ENCODE peak calls at places on chromosome 13, in five cellular contexts. One of them, this sample, is unnamed. For H3K36me3, the result is how much of the 10 kb centered on the place peaks cover.

GRCh38 chr13:47351798-47352197 is 454.9 kb upstream of the HTR2A start:
- DNase-seq in psoas muscle: no peak
- DNase-seq in PC-3: no peak
- DNase-seq in breast epithelium: no peak
- DNase-seq in WERI-Rb-1: no peak
- DNase-seq in this sample: no peak

GRCh38 chr13:46633416-46633815 is 80.4 kb downstream of the LRCH1 start:
- DNase-seq in psoas muscle: no peak
- DNase-seq in breast epithelium: no peak
- DNase-seq in PC-3: peak
- DNase-seq in WERI-Rb-1: no peak
- DNase-seq in this sample: peak

GRCh38 chr13:94470126-94470525 is 9.4 kb downstream of the DCT start:
- DNase-seq in WERI-Rb-1: peak
- DNase-seq in PC-3: no peak
- DNase-seq in breast epithelium: no peak
- DNase-seq in psoas muscle: no peak
- DNase-seq in this sample: no peak

GRCh38 chr13:65966991-65967451 is 1263.1 kb downstream of the PCDH9 start:
- DNase-seq in breast epithelium: no peak
- DNase-seq in psoas muscle: no peak
- DNase-seq in PC-3: peak
- DNase-seq in WERI-Rb-1: peak
- DNase-seq in this sample: peak

GRCh38 chr13:20222553-20222952 is 9.6 kb downstream of the GJB6 start:
- DNase-seq in psoas muscle: no peak
- DNase-seq in breast epithelium: no peak
- DNase-seq in PC-3: no peak
- DNase-seq in WERI-Rb-1: no peak
- DNase-seq in this sample: no peak

GRCh38 chr13:27976362-27977177 is 7.5 kb upstream of the CDX2 start:
- DNase-seq in breast epithelium: no peak
- DNase-seq in WERI-Rb-1: no peak
- DNase-seq in PC-3: no peak
- DNase-seq in psoas muscle: no peak
- DNase-seq in this sample: no peak

GRCh38 chr13:96994030-96994848 is at the start of gene OXGR1:
- DNase-seq in WERI-Rb-1: no peak
- DNase-seq in psoas muscle: peak
- DNase-seq in PC-3: no peak
- DNase-seq in breast epithelium: no peak
- DNase-seq in this sample: no peak

GRCh38 chr13:78759704-78760103 is 100.7 kb upstream of the OBI1 start:
- DNase-seq in breast epithelium: no peak
- DNase-seq in psoas muscle: no peak
- DNase-seq in PC-3: no peak
- DNase-seq in WERI-Rb-1: peak
- DNase-seq in this sample: no peak

GRCh38 chr13:40983269-40983668 is 35.8 kb downstream of the ELF1 start:
- DNase-seq in breast epithelium: no peak
- DNase-seq in PC-3: no peak
- DNase-seq in WERI-Rb-1: no peak
- DNase-seq in psoas muscle: no peak
- DNase-seq in this sample: no peak

GRCh38 chr13:41500501-41500900 is 43.2 kb downstream of the RGCC start:
- DNase-seq in WERI-Rb-1: no peak
- DNase-seq in PC-3: peak
- DNase-seq in psoas muscle: no peak
- DNase-seq in breast epithelium: no peak
- DNase-seq in this sample: no peak

GRCh38 chr13:44068737-44069136 is 189.0 kb downstream of the LACC1 start:
- DNase-seq in PC-3: peak
- DNase-seq in WERI-Rb-1: no peak
- DNase-seq in breast epithelium: no peak
- DNase-seq in psoas muscle: no peak
- DNase-seq in this sample: peak

GRCh38 chr13:22486490-22486889 is 694.3 kb upstream of the SGCG start:
- DNase-seq in psoas muscle: no peak
- DNase-seq in WERI-Rb-1: no peak
- DNase-seq in PC-3: no peak
- DNase-seq in breast epithelium: no peak
- DNase-seq in this sample: no peak

DNA sequence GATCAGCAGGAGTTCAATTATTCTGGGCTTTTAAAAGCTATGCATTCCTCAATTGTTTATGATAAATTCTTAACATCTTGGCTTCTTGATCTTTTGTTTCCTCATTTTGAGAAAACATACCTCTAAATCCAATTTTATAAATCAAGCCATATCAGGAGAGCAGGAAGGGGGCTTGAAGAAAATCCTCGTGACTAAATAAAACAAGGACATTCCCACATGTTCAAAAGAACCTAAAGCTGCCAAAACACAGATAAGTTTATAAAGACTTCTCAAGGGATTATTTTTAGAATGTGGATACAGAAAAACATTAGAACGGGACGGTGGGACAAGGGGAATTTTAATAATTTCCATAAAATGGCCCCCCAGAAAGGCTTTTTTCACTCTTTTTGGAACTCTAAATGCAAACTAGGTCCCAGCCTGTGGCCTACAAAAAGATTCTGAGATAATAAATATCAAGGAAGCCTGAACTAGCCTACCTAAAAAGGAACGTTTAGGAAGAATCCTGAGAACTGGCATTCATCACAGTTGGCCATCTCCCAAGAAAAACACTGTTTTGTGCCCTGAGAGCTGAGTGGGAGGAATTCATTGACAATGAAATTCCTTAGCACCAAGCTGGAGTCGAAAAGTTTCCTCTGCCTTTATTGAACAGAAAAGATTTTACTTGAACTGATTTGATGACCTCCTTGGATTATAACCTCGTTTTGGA is 30.1 kb downstream of the ZAR1L start:
- DNase-seq in WERI-Rb-1: no peak
- DNase-seq in breast epithelium: no peak
- DNase-seq in psoas muscle: no peak
- DNase-seq in PC-3: peak
- DNase-seq in this sample: peak
- H3K4me3 ChIP-seq in WERI-Rb-1: no peak
- H3K4me3 ChIP-seq in breast epithelium: no peak
- H3K4me3 ChIP-seq in psoas muscle: no peak
- H3K4me3 ChIP-seq in PC-3: peak
- H3K4me3 ChIP-seq in this sample: no peak

DNA sequence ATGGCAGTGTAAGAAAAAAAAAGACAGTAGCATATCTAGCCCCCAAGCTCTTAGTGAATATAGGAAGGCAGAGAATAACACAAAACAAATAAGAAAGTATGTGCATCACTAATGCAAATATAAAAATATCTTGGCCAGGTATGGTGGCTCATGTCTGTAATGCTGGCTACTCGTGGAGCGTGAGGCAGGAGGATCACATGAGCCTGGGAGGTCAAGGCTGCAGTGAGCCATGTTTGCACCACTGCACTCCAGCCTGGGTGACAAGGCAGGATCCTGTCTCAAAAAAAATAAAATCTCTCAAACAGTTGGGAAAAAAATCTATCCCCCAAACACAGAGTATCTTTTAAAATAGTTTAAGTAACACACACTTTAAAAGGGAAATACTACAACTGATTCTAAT is 17.4 kb downstream of the SPART start:
- DNase-seq in breast epithelium: no peak
- DNase-seq in WERI-Rb-1: no peak
- DNase-seq in psoas muscle: no peak
- DNase-seq in PC-3: no peak
- DNase-seq in this sample: no peak
- H3K36me3 ChIP-seq in breast epithelium: under half
- H3K36me3 ChIP-seq in WERI-Rb-1: under half
- H3K36me3 ChIP-seq in psoas muscle: under half
- H3K36me3 ChIP-seq in PC-3: under half
- H3K36me3 ChIP-seq in this sample: under half

DNA sequence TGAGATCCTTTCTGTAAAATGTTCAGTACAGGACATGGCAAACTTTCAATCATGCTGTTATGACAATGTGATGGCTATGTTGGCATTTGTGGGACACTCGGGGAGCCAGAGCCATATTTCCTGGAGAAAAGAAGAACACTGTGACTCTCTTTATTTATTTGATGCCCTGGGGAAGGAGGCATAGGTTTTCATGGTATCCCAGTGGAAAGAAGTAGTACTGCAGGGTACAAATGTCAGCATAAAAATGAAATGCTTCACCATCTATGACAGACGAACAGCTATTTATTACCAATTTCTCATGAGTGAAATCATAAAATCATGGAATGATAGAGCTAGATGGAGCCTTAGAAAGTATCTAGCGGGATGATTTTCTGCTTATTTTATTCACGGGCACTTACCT is 217.1 kb downstream of the COL4A1 start:
- DNase-seq in psoas muscle: no peak
- DNase-seq in WERI-Rb-1: no peak
- DNase-seq in PC-3: no peak
- DNase-seq in breast epithelium: no peak
- DNase-seq in this sample: no peak
- TF ChIP-seq CTCF in psoas muscle: peak
- TF ChIP-seq CTCF in WERI-Rb-1: peak
- TF ChIP-seq CTCF in PC-3: peak
- TF ChIP-seq CTCF in breast epithelium: no peak
- TF ChIP-seq CTCF in this sample: peak

DNA sequence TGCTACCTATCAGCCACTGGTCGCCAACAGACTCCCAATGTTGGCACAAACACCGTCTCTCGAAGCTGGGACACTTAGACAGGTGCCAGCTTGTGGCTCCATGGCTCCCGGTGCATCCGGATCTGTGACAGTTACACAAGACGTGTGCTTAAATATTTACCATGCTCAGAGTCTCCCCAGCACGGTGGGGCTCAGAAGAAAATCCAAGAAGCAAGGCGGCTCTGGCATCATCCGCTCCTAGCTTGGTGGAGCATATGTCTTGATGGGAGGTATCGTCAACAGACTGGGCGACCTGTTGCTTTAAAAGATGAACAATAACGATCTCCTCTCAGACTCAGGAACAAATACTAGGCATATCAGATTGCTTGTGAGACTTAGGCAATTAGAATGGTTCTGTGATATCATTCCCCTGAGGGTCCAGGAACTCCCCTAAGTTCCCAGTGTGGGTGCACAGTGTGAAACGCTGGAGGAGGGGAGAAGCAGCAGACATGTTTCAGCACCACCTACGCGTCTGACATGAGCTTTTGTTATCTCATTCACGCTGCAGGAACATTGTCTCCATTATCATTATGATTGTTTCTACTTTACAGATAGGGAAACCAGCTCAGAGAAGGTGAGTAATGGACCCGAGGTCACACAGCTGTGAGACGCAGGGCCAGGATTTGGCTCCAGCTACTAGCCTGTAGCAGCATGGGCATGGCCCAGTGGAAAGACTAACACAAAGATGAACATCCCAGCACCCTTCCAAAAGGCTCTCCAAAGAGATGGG is 61.7 kb downstream of the ALOX5AP start:
- DNase-seq in PC-3: peak
- DNase-seq in WERI-Rb-1: no peak
- DNase-seq in psoas muscle: no peak
- DNase-seq in breast epithelium: peak
- DNase-seq in this sample: peak
- H3K4me3 ChIP-seq in PC-3: peak
- H3K4me3 ChIP-seq in WERI-Rb-1: no peak
- H3K4me3 ChIP-seq in psoas muscle: peak
- H3K4me3 ChIP-seq in breast epithelium: peak
- H3K4me3 ChIP-seq in this sample: no peak

GRCh38 chr13:113509989-113510388 is 19.5 kb upstream of the DCUN1D2 start:
- DNase-seq in WERI-Rb-1: no peak
- DNase-seq in PC-3: no peak
- DNase-seq in psoas muscle: no peak
- DNase-seq in breast epithelium: no peak
- DNase-seq in this sample: no peak
- H3K36me3 ChIP-seq in WERI-Rb-1: half or more
- H3K36me3 ChIP-seq in PC-3: under half
- H3K36me3 ChIP-seq in psoas muscle: under half
- H3K36me3 ChIP-seq in breast epithelium: under half
- H3K36me3 ChIP-seq in this sample: under half